ENCODE peak calls at places on chromosomes 13 and 19, in seven cellular contexts. N, O, V, D, F, L and I are unnamed samples.

GRCh38 chr13:43935878-43936277 is 56.2 kb downstream of the LACC1 start:
- DNase-seq in N (no peak), O (no peak), V (no peak), D (no peak), F (no peak), L (no peak), I (no peak)

GRCh38 chr19:2327773-2328400 is 499 bp downstream of the LSM7 start:
- DNase-seq in N (peak; percentile 73), O (no peak), V (no peak), D (peak; percentile 88), F (no peak), L (peak; percentile 68), I (peak; percentile 78)

GRCh38 chr19:12779162-12779993 is 4.0 kb upstream of the HOOK2 start:
- DNase-seq in N (no peak), O (peak; percentile 54), V (no peak), D (peak; percentile 76), F (no peak), L (no peak), I (peak; percentile 32)

GRCh38 chr19:3207466-3208242 is 16.8 kb upstream of the CELF5 start:
- DNase-seq in N (no peak), O (no peak), V (no peak), D (no peak), F (no peak), L (no peak), I (no peak)

GRCh38 chr19:44051654-44052402 is at the start of gene ZNF223:
- DNase-seq in N (peak; percentile 90), O (peak; percentile 79), V (peak; percentile 90), D (peak; percentile 91), F (peak; percentile 92), L (peak; percentile 64), I (peak; percentile 97)

GRCh38 chr13:37194428-37194861 is 89.0 kb upstream of the CSNK1A1L start:
- DNase-seq in N (peak; percentile 55), O (no peak), V (no peak), D (peak; percentile 43), F (no peak), L (no peak), I (peak; percentile 88)

GRCh38 chr13:33455291-33455690 is 169.7 kb upstream of the STARD13 start:
- DNase-seq in N (no peak), O (no peak), V (no peak), D (no peak), F (no peak), L (no peak), I (no peak)

GRCh38 chr19:55173717-55174409 is 6.2 kb downstream of the SYT5 start:
- DNase-seq in N (peak; percentile 81), O (peak; percentile 54), V (no peak), D (peak; percentile 86), F (peak; percentile 91), L (peak; percentile 63), I (peak; percentile 30)

GRCh38 chr13:112740502-112741131 is 50.8 kb downstream of the ATP11A start:
- DNase-seq in N (peak; percentile 47), O (no peak), V (no peak), D (peak; percentile 12), F (peak; percentile 59), L (no peak), I (no peak)

GRCh38 chr19:12611361-12611699 is 610 bp downstream of the ZNF791 start:
- DNase-seq in N (peak; percentile 77), O (peak; percentile 74), V (peak; percentile 29), D (peak; percentile 80), F (no peak), L (no peak), I (peak; percentile 65)

GRCh38 chr19:17557461-17557860 is 2.0 kb downstream of the COLGALT1 start:
- DNase-seq in N (no peak), O (no peak), V (no peak), D (no peak), F (no peak), L (no peak), I (no peak)

GRCh38 chr19:35062942-35063341 is 21.4 kb downstream of the HPN start:
- DNase-seq in N (no peak), O (no peak), V (no peak), D (no peak), F (no peak), L (no peak), I (no peak)

GRCh38 chr19:38769635-38770211 is 3.6 kb downstream of the LGALS7 start:
- DNase-seq in N (peak; percentile 23), O (peak; percentile 87), V (peak; percentile 61), D (peak; percentile 54), F (no peak), L (peak; percentile 91), I (no peak)

GRCh38 chr13:97174638-97175037 is 47.5 kb upstream of the MBNL2 start:
- DNase-seq in N (no peak), O (no peak), V (no peak), D (peak; percentile 55), F (no peak), L (no peak), I (peak; percentile 14)

GRCh38 chr19:32191921-32192320 is 153.5 kb upstream of the ZNF507 start:
- DNase-seq in N (no peak), O (no peak), V (no peak), D (no peak), F (no peak), L (no peak), I (no peak)

GRCh38 chr13:112702983-112703379 is 13.1 kb downstream of the ATP11A start:
- DNase-seq in N (no peak), O (no peak), V (no peak), D (no peak), F (no peak), L (no peak), I (no peak)

GRCh38 chr19:54667217-54667616 is 4.4 kb downstream of the LILRB4 start:
- DNase-seq in N (no peak), O (no peak), V (no peak), D (no peak), F (no peak), L (no peak), I (no peak)